ENCODE peak calls at places on chromosomes 5 and 9, in nine cellular contexts. T, V, J, A, L, X, H, C and Q are unnamed samples.

GRCh38 chr9:116156621-116157314 is 3.2 kb downstream of the PAPPA start:
- DNase-seq in J (no peak), C (no peak), L (no peak), T (no peak), X (peak), V (peak), A (peak), H (peak), Q (peak)

GRCh38 chr9:12464368-12464767 is 228.8 kb upstream of the TYRP1 start:
- DNase-seq in L (no peak), H (no peak), V (no peak), J (no peak), T (no peak), X (no peak), C (no peak), A (no peak), Q (no peak)

GRCh38 chr9:133427658-133428348 is 5.6 kb downstream of the ADAMTS13 start:
- DNase-seq in C (no peak), H (no peak), V (no peak), L (no peak), J (no peak), A (no peak), X (no peak), T (no peak), Q (no peak)

GRCh38 chr5:139669681-139670368 is 21.7 kb downstream of the CXXC5 start:
- DNase-seq in C (no peak), X (no peak), H (no peak), T (no peak), A (no peak), L (no peak), V (no peak), J (no peak), Q (no peak)

GRCh38 chr9:14340536-14340935 is 26.6 kb upstream of the NFIB start:
- DNase-seq in C (no peak), J (no peak), A (no peak), V (no peak), H (no peak), X (no peak), L (no peak), T (no peak), Q (no peak)

GRCh38 chr5:423233-423565 is 19.8 kb upstream of the EXOC3 start:
- DNase-seq in V (no peak), H (no peak), J (no peak), T (no peak), A (no peak), L (no peak), X (no peak), C (no peak), Q (no peak)

GRCh38 chr5:178625679-178626483 is 969 bp downstream of the CLK4 start:
- DNase-seq in V (no peak), L (no peak), A (no peak), J (no peak), X (peak), H (no peak), T (peak), C (no peak), Q (peak)

GRCh38 chr9:89815061-89815902 is 210.5 kb downstream of the GADD45G start:
- DNase-seq in A (no peak), V (no peak), H (no peak), T (no peak), X (no peak), C (no peak), L (no peak), J (no peak), Q (no peak)

GRCh38 chr5:80231243-80231642 is 24.6 kb downstream of the SERINC5 start:
- DNase-seq in L (no peak), A (no peak), T (no peak), H (no peak), V (peak), C (no peak), X (peak), J (no peak), Q (peak)

GRCh38 chr9:4137234-4137633 is 162.6 kb downstream of the GLIS3 start:
- DNase-seq in L (no peak), A (no peak), X (peak), V (peak), T (no peak), J (no peak), H (peak), C (no peak), Q (peak)